ENCODE peak calls at places on chromosome 1, in nine cellular contexts. One of them, this sample, is unnamed. For H3K4me1, the result is how much of the 10 kb centered on the place peaks cover.

GRCh38 chr1:235317179-235317578 is 10.8 kb downstream of the ARID4B start:
- DNase-seq in mammary epithelial cell: peak
- DNase-seq in effector memory CD4-positive, alpha-beta T cell: no peak
- DNase-seq in CD4-positive, alpha-beta memory T cell: no peak
- DNase-seq in A549: no peak
- DNase-seq in lung: no peak
- DNase-seq in keratinocyte: no peak
- DNase-seq in left lung: no peak
- DNase-seq in Panc1: no peak
- DNase-seq in this sample: no peak

GRCh38 chr1:233114860-233115259 is 164.4 kb downstream of the NTPCR start:
- DNase-seq in CD4-positive, alpha-beta memory T cell: no peak
- DNase-seq in lung: no peak
- DNase-seq in Panc1: no peak
- DNase-seq in left lung: no peak
- DNase-seq in A549: no peak
- DNase-seq in effector memory CD4-positive, alpha-beta T cell: no peak
- DNase-seq in keratinocyte: no peak
- DNase-seq in mammary epithelial cell: no peak
- DNase-seq in this sample: no peak

GRCh38 chr1:40818264-40818961 is 34.8 kb downstream of the KCNQ4 start:
- DNase-seq in CD4-positive, alpha-beta memory T cell: peak
- DNase-seq in mammary epithelial cell: peak
- DNase-seq in keratinocyte: peak
- DNase-seq in lung: peak
- DNase-seq in effector memory CD4-positive, alpha-beta T cell: peak
- DNase-seq in A549: no peak
- DNase-seq in Panc1: no peak
- DNase-seq in left lung: peak
- DNase-seq in this sample: no peak

GRCh38 chr1:225451340-225451739 is 23.5 kb upstream of the LBR start:
- DNase-seq in Panc1: no peak
- DNase-seq in CD4-positive, alpha-beta memory T cell: no peak
- DNase-seq in lung: no peak
- DNase-seq in left lung: peak
- DNase-seq in effector memory CD4-positive, alpha-beta T cell: no peak
- DNase-seq in keratinocyte: no peak
- DNase-seq in mammary epithelial cell: peak
- DNase-seq in A549: no peak
- DNase-seq in this sample: no peak

GRCh38 chr1:230518511-230518910 is 92.4 kb upstream of the PGBD5 start:
- DNase-seq in A549: no peak
- DNase-seq in keratinocyte: no peak
- DNase-seq in left lung: no peak
- DNase-seq in CD4-positive, alpha-beta memory T cell: no peak
- DNase-seq in effector memory CD4-positive, alpha-beta T cell: no peak
- DNase-seq in lung: no peak
- DNase-seq in Panc1: no peak
- DNase-seq in mammary epithelial cell: no peak
- DNase-seq in this sample: no peak

GRCh38 chr1:227433663-227434062 is 115.4 kb upstream of the CDC42BPA start:
- DNase-seq in mammary epithelial cell: no peak
- DNase-seq in keratinocyte: no peak
- DNase-seq in lung: no peak
- DNase-seq in Panc1: no peak
- DNase-seq in CD4-positive, alpha-beta memory T cell: no peak
- DNase-seq in A549: no peak
- DNase-seq in effector memory CD4-positive, alpha-beta T cell: no peak
- DNase-seq in left lung: no peak
- DNase-seq in this sample: no peak

GRCh38 chr1:70290248-70290647 is 64.3 kb downstream of the ANKRD13C start:
- DNase-seq in Panc1: no peak
- DNase-seq in effector memory CD4-positive, alpha-beta T cell: no peak
- DNase-seq in A549: no peak
- DNase-seq in left lung: no peak
- DNase-seq in mammary epithelial cell: peak
- DNase-seq in lung: no peak
- DNase-seq in CD4-positive, alpha-beta memory T cell: no peak
- DNase-seq in keratinocyte: no peak
- DNase-seq in this sample: no peak

GRCh38 chr1:46554236-46555080 is 3.0 kb upstream of the KNCN start:
- DNase-seq in effector memory CD4-positive, alpha-beta T cell: no peak
- DNase-seq in A549: no peak
- DNase-seq in CD4-positive, alpha-beta memory T cell: no peak
- DNase-seq in Panc1: no peak
- DNase-seq in mammary epithelial cell: no peak
- DNase-seq in left lung: no peak
- DNase-seq in keratinocyte: no peak
- DNase-seq in lung: no peak
- DNase-seq in this sample: no peak

GRCh38 chr1:41891403-41891896 is 27.3 kb downstream of the HIVEP3 start:
- DNase-seq in left lung: no peak
- DNase-seq in mammary epithelial cell: peak
- DNase-seq in Panc1: no peak
- DNase-seq in keratinocyte: no peak
- DNase-seq in effector memory CD4-positive, alpha-beta T cell: peak
- DNase-seq in CD4-positive, alpha-beta memory T cell: peak
- DNase-seq in lung: no peak
- DNase-seq in A549: no peak
- DNase-seq in this sample: no peak

GRCh38 chr1:20180221-20181207 is 5.4 kb upstream of the UBXN10 start:
- DNase-seq in lung: no peak
- DNase-seq in A549: no peak
- DNase-seq in mammary epithelial cell: no peak
- DNase-seq in left lung: no peak
- DNase-seq in keratinocyte: no peak
- DNase-seq in CD4-positive, alpha-beta memory T cell: no peak
- DNase-seq in effector memory CD4-positive, alpha-beta T cell: no peak
- DNase-seq in Panc1: no peak
- DNase-seq in this sample: no peak

GRCh38 chr1:192852001-192852400 is 43.2 kb downstream of the RGS2 start:
- DNase-seq in mammary epithelial cell: no peak
- DNase-seq in keratinocyte: no peak
- DNase-seq in left lung: no peak
- DNase-seq in A549: no peak
- DNase-seq in effector memory CD4-positive, alpha-beta T cell: no peak
- DNase-seq in Panc1: no peak
- DNase-seq in lung: no peak
- DNase-seq in CD4-positive, alpha-beta memory T cell: no peak
- DNase-seq in this sample: no peak

GRCh38 chr1:59389847-59390246 is 93.0 kb downstream of the FGGY start:
- DNase-seq in keratinocyte: no peak
- DNase-seq in CD4-positive, alpha-beta memory T cell: no peak
- DNase-seq in Panc1: no peak
- DNase-seq in lung: no peak
- DNase-seq in A549: no peak
- DNase-seq in left lung: no peak
- DNase-seq in effector memory CD4-positive, alpha-beta T cell: no peak
- DNase-seq in mammary epithelial cell: no peak
- DNase-seq in this sample: no peak

GRCh38 chr1:82094136-82094535 is 293.4 kb downstream of the ADGRL2 start:
- DNase-seq in lung: no peak
- DNase-seq in keratinocyte: no peak
- DNase-seq in Panc1: no peak
- DNase-seq in CD4-positive, alpha-beta memory T cell: no peak
- DNase-seq in left lung: no peak
- DNase-seq in mammary epithelial cell: no peak
- DNase-seq in effector memory CD4-positive, alpha-beta T cell: no peak
- DNase-seq in A549: no peak
- DNase-seq in this sample: no peak
- H3K4me1 ChIP-seq in lung: under half
- H3K4me1 ChIP-seq in keratinocyte: under half
- H3K4me1 ChIP-seq in Panc1: under half
- H3K4me1 ChIP-seq in CD4-positive, alpha-beta memory T cell: under half
- H3K4me1 ChIP-seq in left lung: under half
- H3K4me1 ChIP-seq in mammary epithelial cell: under half
- H3K4me1 ChIP-seq in effector memory CD4-positive, alpha-beta T cell: under half
- H3K4me1 ChIP-seq in A549: under half
- H3K4me1 ChIP-seq in this sample: under half

GRCh38 chr1:12472798-12473551 is 145.0 kb downstream of the DHRS3 start:
- DNase-seq in mammary epithelial cell: no peak
- DNase-seq in Panc1: no peak
- DNase-seq in effector memory CD4-positive, alpha-beta T cell: peak
- DNase-seq in left lung: no peak
- DNase-seq in keratinocyte: no peak
- DNase-seq in lung: no peak
- DNase-seq in A549: no peak
- DNase-seq in CD4-positive, alpha-beta memory T cell: peak
- DNase-seq in this sample: peak

GRCh38 chr1:12472410-12472797 is 145.6 kb downstream of the DHRS3 start:
- DNase-seq in effector memory CD4-positive, alpha-beta T cell: no peak
- DNase-seq in lung: no peak
- DNase-seq in keratinocyte: no peak
- DNase-seq in mammary epithelial cell: no peak
- DNase-seq in Panc1: no peak
- DNase-seq in A549: no peak
- DNase-seq in CD4-positive, alpha-beta memory T cell: no peak
- DNase-seq in left lung: no peak
- DNase-seq in this sample: no peak

GRCh38 chr1:12475158-12475934 is 142.7 kb downstream of the DHRS3 start:
- DNase-seq in lung: no peak
- DNase-seq in CD4-positive, alpha-beta memory T cell: no peak
- DNase-seq in keratinocyte: no peak
- DNase-seq in left lung: no peak
- DNase-seq in effector memory CD4-positive, alpha-beta T cell: no peak
- DNase-seq in Panc1: no peak
- DNase-seq in A549: no peak
- DNase-seq in mammary epithelial cell: no peak
- DNase-seq in this sample: peak

GRCh38 chr1:12475947-12476346 is 142.1 kb downstream of the DHRS3 start:
- DNase-seq in A549: peak
- DNase-seq in left lung: no peak
- DNase-seq in Panc1: no peak
- DNase-seq in CD4-positive, alpha-beta memory T cell: peak
- DNase-seq in effector memory CD4-positive, alpha-beta T cell: no peak
- DNase-seq in keratinocyte: no peak
- DNase-seq in lung: no peak
- DNase-seq in mammary epithelial cell: no peak
- DNase-seq in this sample: peak

DNA sequence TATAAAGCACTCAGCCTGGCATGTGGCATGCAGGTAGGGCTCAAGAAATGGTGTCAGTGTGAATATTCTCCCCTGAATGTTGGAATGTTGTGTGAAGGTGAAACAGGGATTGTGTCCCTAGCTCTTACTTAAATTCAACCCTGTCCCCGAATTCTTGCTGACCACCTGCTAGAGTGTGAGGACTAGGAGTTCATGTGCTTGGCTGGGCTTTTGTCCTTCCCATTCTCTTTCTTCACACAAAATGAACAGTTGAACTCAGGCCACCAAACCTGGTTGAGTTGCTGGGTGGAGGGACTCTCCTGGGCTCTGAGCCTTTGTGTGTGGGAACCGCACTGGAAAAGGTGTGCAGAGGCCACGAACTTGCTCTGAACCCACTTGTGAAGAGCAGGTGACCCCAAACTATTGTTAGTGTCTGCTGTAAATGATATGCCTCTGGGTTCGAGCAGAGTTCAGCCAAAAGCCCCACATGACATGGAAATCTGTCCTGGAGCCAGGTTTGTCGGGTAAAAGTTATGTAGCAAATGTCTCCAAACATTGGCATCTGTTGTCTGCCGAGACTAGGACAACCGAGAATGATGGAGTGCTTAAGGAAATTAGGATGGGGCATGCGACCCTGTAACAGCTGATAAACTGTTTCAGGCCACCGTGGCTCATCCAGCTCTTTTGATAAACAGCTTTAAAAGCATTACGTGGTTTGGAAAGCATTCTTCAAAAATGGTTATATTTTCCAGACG is 144.2 kb downstream of the DHRS3 start:
- DNase-seq in mammary epithelial cell: no peak
- DNase-seq in keratinocyte: no peak
- DNase-seq in A549: peak
- DNase-seq in CD4-positive, alpha-beta memory T cell: no peak
- DNase-seq in effector memory CD4-positive, alpha-beta T cell: no peak
- DNase-seq in left lung: no peak
- DNase-seq in lung: no peak
- DNase-seq in Panc1: no peak
- DNase-seq in this sample: peak
- H3K4me3 ChIP-seq in mammary epithelial cell: no peak
- H3K4me3 ChIP-seq in keratinocyte: no peak
- H3K4me3 ChIP-seq in A549: no peak
- H3K4me3 ChIP-seq in CD4-positive, alpha-beta memory T cell: no peak
- H3K4me3 ChIP-seq in effector memory CD4-positive, alpha-beta T cell: no peak
- H3K4me3 ChIP-seq in left lung: no peak
- H3K4me3 ChIP-seq in lung: no peak
- H3K4me3 ChIP-seq in Panc1: no peak
- H3K4me3 ChIP-seq in this sample: no peak

GRCh38 chr1:158425020-158425419 is 1.0 kb downstream of the OR10K2 start:
- DNase-seq in mammary epithelial cell: no peak
- DNase-seq in keratinocyte: no peak
- DNase-seq in lung: no peak
- DNase-seq in CD4-positive, alpha-beta memory T cell: no peak
- DNase-seq in left lung: no peak
- DNase-seq in A549: no peak
- DNase-seq in Panc1: no peak
- DNase-seq in effector memory CD4-positive, alpha-beta T cell: no peak
- DNase-seq in this sample: no peak

GRCh38 chr1:158417586-158417985 is 8.5 kb downstream of the OR10K2 start:
- DNase-seq in Panc1: no peak
- DNase-seq in mammary epithelial cell: no peak
- DNase-seq in lung: no peak
- DNase-seq in left lung: no peak
- DNase-seq in effector memory CD4-positive, alpha-beta T cell: no peak
- DNase-seq in CD4-positive, alpha-beta memory T cell: no peak
- DNase-seq in keratinocyte: no peak
- DNase-seq in A549: no peak
- DNase-seq in this sample: no peak

GRCh38 chr1:158426137-158426536 is at the start of gene OR10K2:
- DNase-seq in Panc1: no peak
- DNase-seq in left lung: no peak
- DNase-seq in A549: no peak
- DNase-seq in CD4-positive, alpha-beta memory T cell: no peak
- DNase-seq in keratinocyte: no peak
- DNase-seq in mammary epithelial cell: no peak
- DNase-seq in lung: no peak
- DNase-seq in effector memory CD4-positive, alpha-beta T cell: no peak
- DNase-seq in this sample: no peak

GRCh38 chr1:158422215-158422614 is 3.8 kb downstream of the OR10K2 start:
- DNase-seq in mammary epithelial cell: no peak
- DNase-seq in CD4-positive, alpha-beta memory T cell: no peak
- DNase-seq in Panc1: no peak
- DNase-seq in keratinocyte: no peak
- DNase-seq in lung: no peak
- DNase-seq in A549: no peak
- DNase-seq in left lung: no peak
- DNase-seq in effector memory CD4-positive, alpha-beta T cell: no peak
- DNase-seq in this sample: no peak
- H3K4me1 ChIP-seq in mammary epithelial cell: under half
- H3K4me1 ChIP-seq in CD4-positive, alpha-beta memory T cell: under half
- H3K4me1 ChIP-seq in Panc1: under half
- H3K4me1 ChIP-seq in keratinocyte: under half
- H3K4me1 ChIP-seq in lung: under half
- H3K4me1 ChIP-seq in A549: under half
- H3K4me1 ChIP-seq in left lung: under half
- H3K4me1 ChIP-seq in effector memory CD4-positive, alpha-beta T cell: under half
- H3K4me1 ChIP-seq in this sample: under half

GRCh38 chr1:77516106-77516505 is 166.4 kb downstream of the ZZZ3 start:
- DNase-seq in Panc1: no peak
- DNase-seq in lung: no peak
- DNase-seq in A549: no peak
- DNase-seq in mammary epithelial cell: no peak
- DNase-seq in CD4-positive, alpha-beta memory T cell: no peak
- DNase-seq in keratinocyte: no peak
- DNase-seq in effector memory CD4-positive, alpha-beta T cell: no peak
- DNase-seq in left lung: no peak
- DNase-seq in this sample: no peak
- H3K4me3 ChIP-seq in Panc1: no peak
- H3K4me3 ChIP-seq in lung: no peak
- H3K4me3 ChIP-seq in A549: no peak
- H3K4me3 ChIP-seq in mammary epithelial cell: no peak
- H3K4me3 ChIP-seq in CD4-positive, alpha-beta memory T cell: no peak
- H3K4me3 ChIP-seq in keratinocyte: no peak
- H3K4me3 ChIP-seq in effector memory CD4-positive, alpha-beta T cell: no peak
- H3K4me3 ChIP-seq in left lung: no peak
- H3K4me3 ChIP-seq in this sample: no peak